ENCODE peak calls at places on chromosomes 12 and 14, in seven cellular contexts. One of them, this sample, is unnamed.

GRCh38 chr12:52980096-52980694 is 26.1 kb upstream of the EIF4B start:
- DNase-seq in CD8-positive, alpha-beta memory T cell: no peak
- DNase-seq in HEK293T: no peak
- DNase-seq in naive thymus-derived CD8-positive, alpha-beta T cell: no peak
- DNase-seq in dermis microvascular lymphatic vessel endothelial cell: no peak
- DNase-seq in NCI-H748 treated with DMSO at 0.1 percent for 48 hours: no peak
- DNase-seq in PC-3: no peak
- DNase-seq in this sample: no peak

GRCh38 chr14:64682173-64682710 is 22.0 kb upstream of the PLEKHG3 start:
- DNase-seq in CD8-positive, alpha-beta memory T cell: no peak
- DNase-seq in HEK293T: no peak
- DNase-seq in naive thymus-derived CD8-positive, alpha-beta T cell: no peak
- DNase-seq in dermis microvascular lymphatic vessel endothelial cell: peak; percentile 59
- DNase-seq in NCI-H748 treated with DMSO at 0.1 percent for 48 hours: no peak
- DNase-seq in PC-3: peak; percentile 72
- DNase-seq in this sample: no peak

GRCh38 chr14:67187826-67188225 is 1.4 kb upstream of the GARIN2 start:
- DNase-seq in CD8-positive, alpha-beta memory T cell: no peak
- DNase-seq in HEK293T: no peak
- DNase-seq in naive thymus-derived CD8-positive, alpha-beta T cell: no peak
- DNase-seq in dermis microvascular lymphatic vessel endothelial cell: no peak
- DNase-seq in NCI-H748 treated with DMSO at 0.1 percent for 48 hours: no peak
- DNase-seq in PC-3: peak; percentile 98
- DNase-seq in this sample: no peak

GRCh38 chr14:44370727-44371126 is 136.4 kb downstream of the FSCB start:
- DNase-seq in CD8-positive, alpha-beta memory T cell: no peak
- DNase-seq in HEK293T: no peak
- DNase-seq in naive thymus-derived CD8-positive, alpha-beta T cell: no peak
- DNase-seq in dermis microvascular lymphatic vessel endothelial cell: no peak
- DNase-seq in NCI-H748 treated with DMSO at 0.1 percent for 48 hours: no peak
- DNase-seq in PC-3: peak; percentile 8
- DNase-seq in this sample: no peak

GRCh38 chr12:49456280-49456679 is 82.5 kb upstream of the KCNH3 start:
- DNase-seq in CD8-positive, alpha-beta memory T cell: no peak
- DNase-seq in HEK293T: no peak
- DNase-seq in naive thymus-derived CD8-positive, alpha-beta T cell: no peak
- DNase-seq in dermis microvascular lymphatic vessel endothelial cell: no peak
- DNase-seq in NCI-H748 treated with DMSO at 0.1 percent for 48 hours: no peak
- DNase-seq in PC-3: no peak
- DNase-seq in this sample: no peak

GRCh38 chr12:77189463-77189862 is 124.1 kb upstream of the E2F7 start:
- DNase-seq in CD8-positive, alpha-beta memory T cell: no peak
- DNase-seq in HEK293T: no peak
- DNase-seq in naive thymus-derived CD8-positive, alpha-beta T cell: no peak
- DNase-seq in dermis microvascular lymphatic vessel endothelial cell: no peak
- DNase-seq in NCI-H748 treated with DMSO at 0.1 percent for 48 hours: no peak
- DNase-seq in PC-3: no peak
- DNase-seq in this sample: no peak

GRCh38 chr12:93002278-93003054 is 73.4 kb upstream of the EEA1 start:
- DNase-seq in CD8-positive, alpha-beta memory T cell: no peak
- DNase-seq in HEK293T: no peak
- DNase-seq in naive thymus-derived CD8-positive, alpha-beta T cell: no peak
- DNase-seq in dermis microvascular lymphatic vessel endothelial cell: peak; percentile 99
- DNase-seq in NCI-H748 treated with DMSO at 0.1 percent for 48 hours: no peak
- DNase-seq in PC-3: peak; percentile 27
- DNase-seq in this sample: no peak

GRCh38 chr12:122206111-122206881 is 2.8 kb downstream of the B3GNT4 start:
- DNase-seq in CD8-positive, alpha-beta memory T cell: no peak
- DNase-seq in HEK293T: no peak
- DNase-seq in naive thymus-derived CD8-positive, alpha-beta T cell: no peak
- DNase-seq in dermis microvascular lymphatic vessel endothelial cell: no peak
- DNase-seq in NCI-H748 treated with DMSO at 0.1 percent for 48 hours: no peak
- DNase-seq in PC-3: no peak
- DNase-seq in this sample: no peak

GRCh38 chr14:101878222-101879211 is 85.9 kb upstream of the DYNC1H1 start:
- DNase-seq in CD8-positive, alpha-beta memory T cell: no peak
- DNase-seq in HEK293T: no peak
- DNase-seq in naive thymus-derived CD8-positive, alpha-beta T cell: no peak
- DNase-seq in dermis microvascular lymphatic vessel endothelial cell: no peak
- DNase-seq in NCI-H748 treated with DMSO at 0.1 percent for 48 hours: no peak
- DNase-seq in PC-3: no peak
- DNase-seq in this sample: no peak

GRCh38 chr12:92745874-92746553 is 43.2 kb downstream of the PLEKHG7 start:
- DNase-seq in CD8-positive, alpha-beta memory T cell: no peak
- DNase-seq in HEK293T: no peak
- DNase-seq in naive thymus-derived CD8-positive, alpha-beta T cell: no peak
- DNase-seq in dermis microvascular lymphatic vessel endothelial cell: peak; percentile 99
- DNase-seq in NCI-H748 treated with DMSO at 0.1 percent for 48 hours: no peak
- DNase-seq in PC-3: peak; percentile 98
- DNase-seq in this sample: no peak

GRCh38 chr12:110330124-110330523 is 49.1 kb downstream of the ATP2A2 start:
- DNase-seq in CD8-positive, alpha-beta memory T cell: no peak
- DNase-seq in HEK293T: no peak
- DNase-seq in naive thymus-derived CD8-positive, alpha-beta T cell: no peak
- DNase-seq in dermis microvascular lymphatic vessel endothelial cell: no peak
- DNase-seq in NCI-H748 treated with DMSO at 0.1 percent for 48 hours: no peak
- DNase-seq in PC-3: no peak
- DNase-seq in this sample: no peak

GRCh38 chr12:132776816-132777568 is 15.4 kb upstream of the ANKLE2 start:
- DNase-seq in CD8-positive, alpha-beta memory T cell: no peak
- DNase-seq in HEK293T: no peak
- DNase-seq in naive thymus-derived CD8-positive, alpha-beta T cell: no peak
- DNase-seq in dermis microvascular lymphatic vessel endothelial cell: no peak
- DNase-seq in NCI-H748 treated with DMSO at 0.1 percent for 48 hours: no peak
- DNase-seq in PC-3: no peak
- DNase-seq in this sample: no peak

GRCh38 chr12:19681007-19681406 is 241.7 kb downstream of the AEBP2 start:
- DNase-seq in CD8-positive, alpha-beta memory T cell: no peak
- DNase-seq in HEK293T: no peak
- DNase-seq in naive thymus-derived CD8-positive, alpha-beta T cell: no peak
- DNase-seq in dermis microvascular lymphatic vessel endothelial cell: no peak
- DNase-seq in NCI-H748 treated with DMSO at 0.1 percent for 48 hours: no peak
- DNase-seq in PC-3: no peak
- DNase-seq in this sample: no peak

GRCh38 chr12:26810330-26810729 is 22.7 kb downstream of the ITPR2 start:
- DNase-seq in CD8-positive, alpha-beta memory T cell: no peak
- DNase-seq in HEK293T: no peak
- DNase-seq in naive thymus-derived CD8-positive, alpha-beta T cell: no peak
- DNase-seq in dermis microvascular lymphatic vessel endothelial cell: peak; percentile 59
- DNase-seq in NCI-H748 treated with DMSO at 0.1 percent for 48 hours: no peak
- DNase-seq in PC-3: no peak
- DNase-seq in this sample: no peak

GRCh38 chr12:108193922-108194321 is 64.8 kb downstream of the WSCD2 start:
- DNase-seq in CD8-positive, alpha-beta memory T cell: no peak
- DNase-seq in HEK293T: peak; percentile 56
- DNase-seq in naive thymus-derived CD8-positive, alpha-beta T cell: no peak
- DNase-seq in dermis microvascular lymphatic vessel endothelial cell: peak; percentile 29
- DNase-seq in NCI-H748 treated with DMSO at 0.1 percent for 48 hours: peak; percentile 23
- DNase-seq in PC-3: peak; percentile 36
- DNase-seq in this sample: peak; percentile 60

GRCh38 chr14:75689012-75689411 is 28.0 kb downstream of the TTLL5 start:
- DNase-seq in CD8-positive, alpha-beta memory T cell: no peak
- DNase-seq in HEK293T: no peak
- DNase-seq in naive thymus-derived CD8-positive, alpha-beta T cell: no peak
- DNase-seq in dermis microvascular lymphatic vessel endothelial cell: no peak
- DNase-seq in NCI-H748 treated with DMSO at 0.1 percent for 48 hours: no peak
- DNase-seq in PC-3: no peak
- DNase-seq in this sample: no peak

GRCh38 chr12:25553083-25553482 is at the start of gene LMNTD1:
- DNase-seq in CD8-positive, alpha-beta memory T cell: no peak
- DNase-seq in HEK293T: no peak
- DNase-seq in naive thymus-derived CD8-positive, alpha-beta T cell: no peak
- DNase-seq in dermis microvascular lymphatic vessel endothelial cell: no peak
- DNase-seq in NCI-H748 treated with DMSO at 0.1 percent for 48 hours: no peak
- DNase-seq in PC-3: peak; percentile 9
- DNase-seq in this sample: no peak

GRCh38 chr12:6644903-6645302 is 2.3 kb downstream of the ACRBP start:
- DNase-seq in CD8-positive, alpha-beta memory T cell: no peak
- DNase-seq in HEK293T: no peak
- DNase-seq in naive thymus-derived CD8-positive, alpha-beta T cell: no peak
- DNase-seq in dermis microvascular lymphatic vessel endothelial cell: no peak
- DNase-seq in NCI-H748 treated with DMSO at 0.1 percent for 48 hours: peak; percentile 34
- DNase-seq in PC-3: no peak
- DNase-seq in this sample: no peak

GRCh38 chr14:100865682-100866591 is 37.6 kb downstream of the RTL1 start:
- DNase-seq in CD8-positive, alpha-beta memory T cell: peak; percentile 26
- DNase-seq in HEK293T: no peak
- DNase-seq in naive thymus-derived CD8-positive, alpha-beta T cell: no peak
- DNase-seq in dermis microvascular lymphatic vessel endothelial cell: no peak
- DNase-seq in NCI-H748 treated with DMSO at 0.1 percent for 48 hours: no peak
- DNase-seq in PC-3: no peak
- DNase-seq in this sample: no peak

GRCh38 chr12:45669093-45669492 is 60.4 kb upstream of the ARID2 start:
- DNase-seq in CD8-positive, alpha-beta memory T cell: no peak
- DNase-seq in HEK293T: no peak
- DNase-seq in naive thymus-derived CD8-positive, alpha-beta T cell: no peak
- DNase-seq in dermis microvascular lymphatic vessel endothelial cell: no peak
- DNase-seq in NCI-H748 treated with DMSO at 0.1 percent for 48 hours: no peak
- DNase-seq in PC-3: no peak
- DNase-seq in this sample: no peak

GRCh38 chr12:24960222-24960855 is 11.4 kb upstream of the BCAT1 start:
- DNase-seq in CD8-positive, alpha-beta memory T cell: no peak
- DNase-seq in HEK293T: peak; percentile 42
- DNase-seq in naive thymus-derived CD8-positive, alpha-beta T cell: no peak
- DNase-seq in dermis microvascular lymphatic vessel endothelial cell: peak; percentile 72
- DNase-seq in NCI-H748 treated with DMSO at 0.1 percent for 48 hours: no peak
- DNase-seq in PC-3: peak; percentile 49
- DNase-seq in this sample: peak; percentile 67

This sample was measured in HuH-7.